ENCODE peak calls at places on chromosomes 11 and 22, in four cellular contexts. E is lower leg skin; W is effector memory CD8-positive, alpha-beta T cell; V is hippocampal formation. Z is an unnamed sample.

GRCh38 chr11:69213315-69213714 is 57.6 kb downstream of the SMIM38 start:
- DNase-seq in E (no peak), W (no peak), V (no peak), Z (no peak)

GRCh38 chr11:67367014-67367835 is 6.2 kb downstream of the CLCF1 start:
- DNase-seq in E (no peak), W (no peak), V (no peak), Z (no peak)

GRCh38 chr11:3026803-3027202 is 30.4 kb downstream of the CARS1 start:
- DNase-seq in E (no peak), W (no peak), V (no peak), Z (no peak)

GRCh38 chr11:123217897-123218296 is 22.8 kb upstream of the CLMP start:
- DNase-seq in E (no peak), W (no peak), V (no peak), Z (no peak)

GRCh38 chr22:40463017-40463631 is 92.7 kb downstream of the SGSM3 start:
- DNase-seq in E (no peak), W (no peak), V (no peak), Z (no peak)

GRCh38 chr11:63767415-63768231 is 952 bp downstream of the ZFTA start:
- DNase-seq in E (peak; percentile 59), W (peak; percentile 14), V (no peak), Z (peak; percentile 51)

GRCh38 chr11:8080674-8081590 is at the start of gene TUB:
- DNase-seq in E (no peak), W (no peak), V (no peak), Z (peak; percentile 51)

GRCh38 chr11:42824067-42824466 is 487.7 kb upstream of the API5 start:
- DNase-seq in E (no peak), W (no peak), V (no peak), Z (no peak)

GRCh38 chr11:59666969-59667368 is 1.9 kb downstream of the PATL1 start:
- DNase-seq in E (no peak), W (no peak), V (no peak), Z (no peak)

GRCh38 chr11:72241290-72241781 is 2.6 kb downstream of the PHOX2A start:
- DNase-seq in E (no peak), W (no peak), V (no peak), Z (no peak)

GRCh38 chr11:46338988-46339666 is 8.1 kb upstream of the DGKZ start:
- DNase-seq in E (no peak), W (no peak), V (no peak), Z (no peak)

GRCh38 chr11:64267207-64267945 is 16.0 kb downstream of the PLCB3 start:
- DNase-seq in E (no peak), W (no peak), V (no peak), Z (no peak)

GRCh38 chr11:130737041-130737830 is 179.0 kb downstream of the SNX19 start:
- DNase-seq in E (no peak), W (no peak), V (no peak), Z (no peak)

GRCh38 chr22:30423296-30423958 is 2.1 kb upstream of the MTFP1 start:
- DNase-seq in E (peak; percentile 58), W (no peak), V (peak; percentile 68), Z (peak; percentile 62)

GRCh38 chr11:72274435-72274834 is 30.5 kb upstream of the PHOX2A start:
- DNase-seq in E (no peak), W (no peak), V (no peak), Z (no peak)

GRCh38 chr22:42547562-42547961 is 6.2 kb upstream of the SERHL2 start:
- DNase-seq in E (no peak), W (no peak), V (no peak), Z (no peak)

GRCh38 chr11:121253951-121254350 is 38.6 kb upstream of the SC5D start:
- DNase-seq in E (no peak), W (no peak), V (no peak), Z (no peak)

GRCh38 chr22:27749597-27750225 is 51.8 kb downstream of the MN1 start:
- DNase-seq in E (no peak), W (no peak), V (no peak), Z (no peak)

GRCh38 chr22:37330200-37331033 is 48.1 kb downstream of the CYTH4 start:
- DNase-seq in E (no peak), W (no peak), V (no peak), Z (peak; percentile 50)